ENCODE peak calls at places on chromosomes 16 and 17, in four cellular contexts. C is progenitor cell of endocrine pancreas, A is mesothelial cell of epicardium, M is fibroblast of mammary gland. W is an unnamed sample.

GRCh38 chr17:50272711-50273653 is 1.3 kb upstream of the TMEM92 start:
- DNase-seq in C (peak), A (peak), M (peak), W (peak)

GRCh38 chr17:55133583-55133982 is 131.2 kb upstream of the HLF start:
- DNase-seq in C (no peak), A (no peak), M (no peak), W (no peak)

GRCh38 chr16:77171750-77172635 is 19.0 kb upstream of the MON1B start:
- DNase-seq in C (no peak), A (no peak), M (peak), W (no peak)

GRCh38 chr17:38428150-38428642 is at the start of gene ARHGAP23:
- DNase-seq in C (no peak), A (no peak), M (peak), W (no peak)

GRCh38 chr17:41849251-41849990 is 11.8 kb downstream of the KLHL10 start:
- DNase-seq in C (no peak), A (no peak), M (no peak), W (no peak)

GRCh38 chr17:43333438-43333943 is 65.3 kb upstream of the ARL4D start:
- DNase-seq in C (no peak), A (no peak), M (no peak), W (no peak)

GRCh38 chr17:46817151-46817900 is 1.2 kb downstream of the WNT3 start:
- DNase-seq in C (no peak), A (no peak), M (no peak), W (no peak)

GRCh38 chr17:5325851-5326250 is 43.8 kb downstream of the RABEP1 start:
- DNase-seq in C (no peak), A (no peak), M (no peak), W (no peak)

GRCh38 chr16:62700456-62701280 is 664.4 kb upstream of the CDH8 start:
- DNase-seq in C (no peak), A (no peak), M (no peak), W (no peak)

GRCh38 chr17:36608794-36609497 is 7.6 kb downstream of the MRM1 start:
- DNase-seq in C (peak), A (no peak), M (peak), W (no peak)

GRCh38 chr17:8707591-8708453 is 36.8 kb downstream of the CCDC42 start:
- DNase-seq in C (no peak), A (no peak), M (peak), W (no peak)

GRCh38 chr16:12392585-12393089 is 411.1 kb downstream of the CPPED1 start:
- DNase-seq in C (no peak), A (no peak), M (peak), W (no peak)

GRCh38 chr17:36641877-36642845 is 40.8 kb downstream of the MRM1 start:
- DNase-seq in C (peak), A (peak), M (no peak), W (no peak)

GRCh38 chr16:66004706-66005105 is 361.8 kb upstream of the CDH5 start:
- DNase-seq in C (no peak), A (no peak), M (peak), W (no peak)

GRCh38 chr16:48382131-48382530 is 3.1 kb downstream of the SIAH1 start:
- DNase-seq in C (no peak), A (no peak), M (no peak), W (no peak)

GRCh38 chr17:16617481-16618060 is 36.1 kb downstream of the ZNF624 start:
- DNase-seq in C (no peak), A (no peak), M (no peak), W (no peak)

GRCh38 chr17:55582910-55583309 is 71.7 kb upstream of the SMIM36 start:
- DNase-seq in C (no peak), A (no peak), M (no peak), W (no peak)

GRCh38 chr17:7215652-7216139 is 3.9 kb downstream of the DLG4 start:
- DNase-seq in C (no peak), A (no peak), M (no peak), W (no peak)

GRCh38 chr17:21191698-21192097 is 22.3 kb downstream of the TMEM11 start:
- DNase-seq in C (no peak), A (no peak), M (no peak), W (no peak)

GRCh38 chr16:57277586-57277985 is 6.9 kb downstream of the PLLP start:
- DNase-seq in C (no peak), A (no peak), M (peak), W (no peak)

GRCh38 chr17:50210249-50211225 is 9.1 kb upstream of the COL1A1 start:
- DNase-seq in C (no peak), A (peak), M (peak), W (no peak)

GRCh38 chr16:69338557-69339288 is 641 bp downstream of the COG8 start:
- DNase-seq in C (no peak), A (no peak), M (no peak), W (no peak)

GRCh38 chr17:61805399-61805798 is 57.9 kb downstream of the BRIP1 start:
- DNase-seq in C (no peak), A (no peak), M (peak), W (no peak)

GRCh38 chr16:77359065-77359502 is 75.8 kb downstream of the ADAMTS18 start:
- DNase-seq in C (no peak), A (no peak), M (peak), W (no peak)

GRCh38 chr17:4852504-4853075 is 19.4 kb downstream of the MINK1 start:
- DNase-seq in C (no peak), A (no peak), M (peak), W (no peak)

GRCh38 chr16:84648595-84649510 is 542 bp downstream of the KLHL36 start:
- DNase-seq in C (peak), A (peak), M (no peak), W (no peak)

GRCh38 chr17:62110923-62111484 is 45.9 kb upstream of the MED13 start:
- DNase-seq in C (no peak), A (no peak), M (peak), W (no peak)

GRCh38 chr16:17339764-17340541 is 130.8 kb downstream of the XYLT1 start:
- DNase-seq in C (no peak), A (no peak), M (no peak), W (no peak)

GRCh38 chr17:74770498-74771318 is 5.4 kb downstream of the NAT9 start:
- DNase-seq in C (peak), A (peak), M (peak), W (peak)
- TF ChIP-seq CTCF in C (peak), A (peak), M (peak), W (peak)

GRCh38 chr17:65027305-65027704 is 29.2 kb downstream of the GNA13 start:
- DNase-seq in C (no peak), A (no peak), M (peak), W (no peak)
- TF ChIP-seq CTCF in C (peak), A (peak), M (peak), W (peak)

GRCh38 chr17:74815671-74816370 is 39.7 kb upstream of the NAT9 start:
- DNase-seq in C (no peak), A (no peak), M (no peak), W (no peak)
- TF ChIP-seq CTCF in C (peak), A (no peak), M (peak), W (peak)

DNA sequence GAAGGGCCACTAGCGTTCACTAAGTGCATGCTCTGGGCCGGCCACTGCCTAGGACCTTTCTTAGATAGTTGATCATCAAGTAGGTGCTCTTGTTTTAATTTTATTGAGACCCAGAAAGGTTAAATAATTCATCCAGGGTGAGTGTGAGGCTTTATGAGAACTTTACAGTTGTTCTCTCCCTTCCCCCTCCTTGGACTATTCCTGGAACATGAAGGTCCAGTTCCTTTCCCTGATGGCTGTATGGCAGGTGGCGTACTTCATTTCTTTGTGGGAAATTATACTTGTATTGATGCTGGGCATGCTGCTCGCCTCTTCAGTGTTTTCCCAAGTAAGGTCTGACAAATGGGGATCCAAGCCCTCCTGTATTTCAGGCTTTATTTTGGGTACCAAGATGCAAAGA is 8.5 kb downstream of the SGF29 start:
- DNase-seq in C (no peak), A (no peak), M (no peak), W (no peak)
- TF ChIP-seq CTCF in C (no peak), A (no peak), M (no peak), W (no peak)

GRCh38 chr16:71937868-71938510 is 42.7 kb downstream of the IST1 start:
- DNase-seq in C (no peak), A (no peak), M (no peak), W (no peak)
- TF ChIP-seq CTCF in C (no peak), A (no peak), M (no peak), W (no peak)

GRCh38 chr17:2071024-2071385 is 16.1 kb downstream of the HIC1 start:
- DNase-seq in C (no peak), A (no peak), M (no peak), W (no peak)

GRCh38 chr17:2071421-2072281 is 16.7 kb downstream of the HIC1 start:
- DNase-seq in C (no peak), A (no peak), M (peak), W (no peak)

GRCh38 chr17:2068101-2068518 is 13.2 kb downstream of the HIC1 start:
- DNase-seq in C (no peak), A (no peak), M (peak), W (no peak)

GRCh38 chr17:2068589-2069051 is 13.7 kb downstream of the HIC1 start:
- DNase-seq in C (no peak), A (no peak), M (peak), W (no peak)

DNA sequence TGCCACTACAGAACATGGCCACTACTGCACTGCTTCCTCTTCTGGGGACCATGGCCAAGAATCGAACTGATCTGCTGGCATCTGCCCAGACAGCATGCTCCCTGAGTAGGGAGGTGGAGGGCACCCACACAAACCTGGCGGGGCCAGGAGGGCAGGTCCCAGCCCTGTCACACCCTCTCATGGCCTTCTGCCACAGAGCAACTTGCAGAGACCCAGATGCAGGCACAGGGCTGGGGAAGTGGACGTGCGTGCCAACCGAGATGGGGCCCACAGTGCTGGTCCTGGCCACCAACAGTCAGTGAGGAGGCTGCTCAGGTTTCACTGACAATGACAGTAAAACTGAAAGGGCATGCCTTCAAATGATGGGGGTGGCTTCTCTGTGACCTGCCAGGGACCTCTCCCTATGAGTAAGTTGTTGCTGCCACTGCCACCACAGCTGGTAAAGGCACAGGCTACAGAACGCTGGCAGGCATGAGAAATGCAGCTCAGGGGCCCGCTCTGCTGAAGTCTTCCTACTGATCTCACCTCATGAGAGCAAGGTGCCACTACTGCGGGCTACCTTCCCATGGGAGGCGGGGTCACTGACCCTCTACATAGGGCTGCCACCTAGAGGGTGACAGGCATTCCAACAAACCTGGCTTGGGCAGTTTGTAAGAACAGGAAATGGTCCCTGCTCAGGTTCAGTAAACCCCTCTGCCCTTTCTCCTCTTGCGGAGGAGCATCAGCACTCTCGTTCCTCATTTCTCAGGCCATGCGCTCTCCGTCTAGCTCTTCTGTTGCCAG is 15.5 kb downstream of the HIC1 start:
- DNase-seq in C (no peak), A (no peak), M (no peak), W (no peak)
- TF ChIP-seq CTCF in C (no peak), A (no peak), M (no peak), W (no peak)

GRCh38 chr16:68237243-68238028 is 1.5 kb upstream of the ESRP2 start:
- DNase-seq in C (peak), A (peak), M (peak), W (no peak)
- TF ChIP-seq CTCF in C (no peak), A (no peak), M (no peak), W (no peak)

GRCh38 chr17:29117440-29117753 is 62.8 kb downstream of the MYO18A start:
- DNase-seq in C (no peak), A (no peak), M (no peak), W (no peak)

GRCh38 chr17:29116652-29117439 is 63.4 kb downstream of the MYO18A start:
- DNase-seq in C (peak), A (peak), M (peak), W (peak)

GRCh38 chr17:29114141-29114540 is 66.1 kb downstream of the MYO18A start:
- DNase-seq in C (no peak), A (no peak), M (peak), W (no peak)

GRCh38 chr17:29115435-29115834 is 64.8 kb downstream of the MYO18A start:
- DNase-seq in C (no peak), A (no peak), M (no peak), W (no peak)

DNA sequence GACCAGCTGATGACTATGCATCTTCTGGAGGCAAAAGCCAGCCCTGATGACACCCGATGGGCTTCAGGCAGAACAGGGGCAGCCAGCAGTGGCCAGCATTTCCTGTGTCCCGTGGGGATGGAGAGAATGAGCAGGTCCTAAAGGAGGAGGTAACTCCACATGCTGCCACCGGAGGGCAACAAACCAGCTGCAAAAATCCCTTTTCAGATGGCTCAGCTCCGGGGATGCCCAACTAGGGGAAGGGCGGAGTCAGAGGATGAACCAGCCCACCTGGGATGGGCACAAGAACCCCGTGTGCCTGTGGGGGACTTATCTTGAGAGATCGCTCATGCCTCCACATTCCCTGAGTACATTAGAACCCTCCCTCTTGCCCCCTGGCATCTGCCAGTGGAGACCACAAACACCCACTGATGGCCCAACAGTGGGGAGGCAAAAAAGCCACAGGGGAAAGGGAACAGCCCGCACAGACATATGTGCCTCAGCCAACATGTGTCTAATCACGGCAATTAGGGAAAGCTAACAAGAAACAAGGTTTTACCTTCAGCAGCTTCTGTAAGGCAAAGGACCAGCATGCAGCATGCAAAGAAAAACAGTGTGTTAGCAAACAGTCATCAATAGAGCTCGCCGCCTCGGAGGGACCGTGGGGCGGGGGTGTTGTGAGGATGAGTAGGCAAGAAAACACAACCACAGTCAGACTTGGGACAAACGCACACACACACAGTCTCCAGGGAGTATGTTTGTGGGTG is 64.1 kb downstream of the MYO18A start:
- DNase-seq in C (no peak), A (no peak), M (peak), W (no peak)
- TF ChIP-seq CTCF in C (peak), A (peak), M (peak), W (peak)